ENCODE peak calls at places on chromosomes 11 and 22, in six cellular contexts. M, Z, W, O, C and K are unnamed samples.

GRCh38 chr22:39117585-39118191 is 20.6 kb downstream of the APOBEC3H start:
- DNase-seq in Z (no peak), M (peak; percentile 53), W (peak; percentile 68), C (peak; percentile 60), O (peak; percentile 85), K (peak; percentile 24)

GRCh38 chr22:35549338-35549737 is 8.7 kb downstream of the RASD2 start:
- DNase-seq in C (no peak), O (no peak), M (no peak), Z (no peak), W (no peak), K (no peak)

GRCh38 chr11:123525511-123525918 is 95.4 kb downstream of the GRAMD1B start:
- DNase-seq in O (peak; percentile 30), C (no peak), Z (peak; percentile 72), W (no peak), M (no peak), K (no peak)

GRCh38 chr11:103086461-103086860 is 5.5 kb downstream of the DCUN1D5 start:
- DNase-seq in M (no peak), Z (no peak), C (no peak), O (no peak), W (no peak), K (no peak)

GRCh38 chr11:41659990-41660389 is 200.5 kb upstream of the LRRC4C start:
- DNase-seq in M (no peak), O (peak; percentile 3), Z (no peak), C (no peak), W (no peak), K (peak; percentile 15)

GRCh38 chr11:65885808-65886536 is 2.3 kb downstream of the FIBP start:
- DNase-seq in Z (no peak), C (no peak), W (no peak), O (no peak), M (no peak), K (no peak)

GRCh38 chr22:26912985-26913384 is 255.6 kb downstream of the MIAT start:
- DNase-seq in Z (no peak), O (no peak), M (no peak), C (no peak), W (no peak), K (no peak)

GRCh38 chr22:45769569-45770210 is 98.1 kb downstream of the ATXN10 start:
- DNase-seq in M (no peak), C (no peak), Z (no peak), O (no peak), W (no peak), K (no peak)

GRCh38 chr11:114738954-114739353 is 60.6 kb downstream of the NXPE2 start:
- DNase-seq in C (peak; percentile 27), Z (peak; percentile 44), W (peak; percentile 54), O (peak; percentile 75), M (peak; percentile 22), K (peak; percentile 27)

GRCh38 chr11:43969543-43969942 is 27.1 kb downstream of the C11orf96 start:
- DNase-seq in M (no peak), W (no peak), Z (peak; percentile 69), O (no peak), C (no peak), K (no peak)

GRCh38 chr11:69874178-69874983 is 55.2 kb upstream of the FGF3 start:
- DNase-seq in Z (peak; percentile 15), M (no peak), W (no peak), C (no peak), O (no peak), K (no peak)

GRCh38 chr11:69874984-69875673 is 55.9 kb upstream of the FGF3 start:
- DNase-seq in M (no peak), Z (peak; percentile 13), O (no peak), W (no peak), C (no peak), K (no peak)

GRCh38 chr11:69870772-69871171 is 51.6 kb upstream of the FGF3 start:
- DNase-seq in Z (no peak), W (no peak), O (no peak), C (no peak), M (no peak), K (no peak)

GRCh38 chr11:69876013-69876412 is 56.8 kb upstream of the FGF3 start:
- DNase-seq in C (no peak), Z (no peak), M (no peak), O (no peak), W (no peak), K (no peak)

DNA sequence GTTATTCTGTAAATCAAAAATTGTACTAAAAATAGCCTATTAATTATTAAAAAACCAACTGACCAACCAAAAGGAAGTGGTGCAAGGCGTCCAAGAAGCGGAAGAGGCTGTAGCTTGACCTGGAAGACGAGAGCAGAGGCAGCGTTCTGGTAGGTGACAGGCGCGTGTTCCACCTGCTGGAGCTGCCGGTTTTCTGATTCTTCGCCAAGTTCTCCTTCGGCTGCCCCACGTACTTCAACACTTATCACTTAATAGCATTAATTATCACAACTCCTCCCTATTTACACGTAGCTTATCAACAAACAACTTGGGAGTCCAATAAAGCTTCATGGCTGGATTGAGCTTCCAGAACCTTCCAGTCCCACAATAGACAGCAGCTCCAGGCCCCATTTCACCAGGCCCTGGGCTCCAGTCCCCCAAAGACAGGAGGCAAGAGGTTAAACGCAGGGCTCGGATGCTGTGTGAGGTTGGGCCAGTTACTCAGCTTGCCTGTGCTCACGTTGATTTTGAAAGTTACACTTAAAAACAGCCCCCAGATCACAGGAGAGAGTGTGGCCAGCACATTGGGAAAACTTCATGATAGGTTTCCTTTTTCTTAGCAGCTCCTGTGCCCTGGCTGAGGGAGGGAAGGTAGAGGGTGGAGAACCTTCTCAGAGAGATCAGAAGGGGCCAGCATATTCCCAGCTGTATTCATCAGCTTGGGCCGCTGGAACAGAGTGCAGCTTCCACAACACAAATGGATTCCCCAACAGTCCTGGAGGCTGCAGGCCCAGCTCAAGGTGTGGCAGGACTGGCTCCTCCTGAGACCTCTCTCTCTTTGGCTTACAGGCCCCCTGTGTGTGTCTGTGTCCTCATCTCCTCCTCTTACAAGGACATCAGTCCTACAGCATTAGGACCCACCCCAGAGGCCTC is 54.2 kb upstream of the FGF3 start:
- DNase-seq in C (no peak), Z (no peak), W (no peak), M (no peak), O (no peak), K (no peak)
- TF ChIP-seq REST in C (no peak), Z (no peak), W (no peak), M (no peak), O (no peak), K (no peak)

DNA sequence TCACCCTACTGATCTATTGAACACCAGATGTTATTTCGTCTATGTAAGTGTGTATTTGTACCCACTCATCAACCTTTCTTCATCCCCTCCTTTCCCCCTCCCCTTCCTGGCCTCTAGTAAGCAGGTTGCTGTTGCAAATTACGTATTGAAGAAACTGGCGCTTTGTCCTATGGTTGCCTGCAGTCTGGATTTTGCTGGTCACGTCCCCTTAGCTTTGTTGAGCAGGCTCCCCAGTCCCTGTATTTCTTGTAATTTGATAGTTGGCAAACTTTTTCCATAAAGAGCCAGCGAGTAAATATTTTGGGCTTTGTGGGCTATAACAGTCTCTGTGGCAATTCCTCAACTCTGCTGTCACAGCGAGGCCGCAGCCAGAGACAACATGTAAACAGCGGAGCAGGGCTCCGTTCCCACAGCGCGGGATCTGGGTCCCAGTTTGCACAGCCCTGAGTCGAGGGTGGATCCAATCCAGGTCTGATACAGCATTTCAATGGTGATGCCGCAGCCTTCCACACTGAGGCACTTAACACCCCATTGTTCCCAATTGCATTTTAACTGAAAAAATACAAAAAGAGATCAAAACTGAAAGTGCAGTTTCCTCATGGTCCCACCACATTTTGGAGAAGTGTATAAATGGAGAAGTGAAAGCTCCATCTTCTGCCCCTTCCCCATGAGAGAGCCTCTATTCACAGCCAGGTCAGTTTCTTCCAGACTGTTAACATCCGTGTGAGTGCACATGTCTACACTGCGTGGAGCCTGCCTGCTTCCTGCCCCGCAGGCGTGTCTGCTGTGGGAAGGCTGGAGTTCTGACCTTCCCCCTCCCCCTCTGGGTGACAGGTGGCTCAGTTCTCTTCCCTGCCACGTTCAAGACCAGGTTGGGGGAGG is 89.0 kb downstream of the RPS6KA4 start:
- DNase-seq in W (no peak), C (no peak), O (peak; percentile 53), M (no peak), Z (peak; percentile 41), K (no peak)
- TF ChIP-seq POLR2AphosphoS5 in W (no peak), C (no peak), O (no peak), M (no peak), Z (no peak), K (no peak)

DNA sequence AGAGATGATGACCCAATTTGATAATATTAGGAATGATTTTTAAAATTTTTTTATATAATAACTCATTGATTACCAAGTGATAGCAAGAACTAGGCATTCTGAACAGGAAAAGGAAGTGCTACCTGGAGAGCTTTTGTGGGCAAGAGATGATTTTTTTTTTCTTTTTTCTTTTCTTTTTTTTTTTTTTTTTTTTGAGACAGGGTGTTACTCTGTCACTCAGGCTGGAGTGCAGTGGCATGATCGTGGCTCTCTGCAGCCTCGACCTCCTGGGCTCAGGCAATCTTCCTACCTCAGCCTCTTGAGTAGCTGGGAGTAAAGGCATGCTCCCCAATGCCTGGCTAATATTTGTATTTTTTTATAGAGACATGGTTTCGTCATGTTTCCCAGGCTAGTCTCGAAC is 40.4 kb downstream of the TNRC6B start:
- DNase-seq in W (no peak), M (no peak), O (no peak), C (no peak), Z (no peak), K (no peak)
- H3K4me1 ChIP-seq in W (no peaks in the 10 kb centered on the region), M (no peaks in the 10 kb centered on the region), O (peaks cover 78% of the 10 kb centered on the region), C (peaks cover 30% of the 10 kb centered on the region), Z (peaks cover 2% of the 10 kb centered on the region), K (no peaks in the 10 kb centered on the region)

DNA sequence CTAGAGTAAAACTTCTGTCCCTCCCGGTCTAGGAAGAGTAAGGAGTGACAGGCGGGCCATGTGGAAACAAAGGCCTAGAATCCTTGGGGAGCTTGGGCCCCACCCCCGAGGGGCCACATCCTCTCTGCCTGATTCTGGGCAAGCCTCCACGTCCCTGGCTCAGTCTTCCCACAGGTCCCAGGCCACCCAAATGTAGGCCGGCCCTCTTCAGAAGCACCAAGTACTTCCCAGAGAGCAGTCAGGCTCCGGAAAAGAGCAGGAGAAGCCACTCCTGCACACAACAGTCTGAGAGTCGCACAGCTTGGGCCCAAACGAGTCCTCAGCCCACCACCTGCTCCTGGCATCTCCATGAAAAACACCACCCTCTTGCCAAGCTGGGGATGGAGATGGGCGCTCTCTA is 15.5 kb downstream of the EHD1 start:
- DNase-seq in Z (no peak), W (no peak), M (no peak), O (no peak), C (no peak), K (no peak)
- TF ChIP-seq REST in Z (no peak), W (no peak), M (no peak), O (no peak), C (no peak), K (no peak)

DNA sequence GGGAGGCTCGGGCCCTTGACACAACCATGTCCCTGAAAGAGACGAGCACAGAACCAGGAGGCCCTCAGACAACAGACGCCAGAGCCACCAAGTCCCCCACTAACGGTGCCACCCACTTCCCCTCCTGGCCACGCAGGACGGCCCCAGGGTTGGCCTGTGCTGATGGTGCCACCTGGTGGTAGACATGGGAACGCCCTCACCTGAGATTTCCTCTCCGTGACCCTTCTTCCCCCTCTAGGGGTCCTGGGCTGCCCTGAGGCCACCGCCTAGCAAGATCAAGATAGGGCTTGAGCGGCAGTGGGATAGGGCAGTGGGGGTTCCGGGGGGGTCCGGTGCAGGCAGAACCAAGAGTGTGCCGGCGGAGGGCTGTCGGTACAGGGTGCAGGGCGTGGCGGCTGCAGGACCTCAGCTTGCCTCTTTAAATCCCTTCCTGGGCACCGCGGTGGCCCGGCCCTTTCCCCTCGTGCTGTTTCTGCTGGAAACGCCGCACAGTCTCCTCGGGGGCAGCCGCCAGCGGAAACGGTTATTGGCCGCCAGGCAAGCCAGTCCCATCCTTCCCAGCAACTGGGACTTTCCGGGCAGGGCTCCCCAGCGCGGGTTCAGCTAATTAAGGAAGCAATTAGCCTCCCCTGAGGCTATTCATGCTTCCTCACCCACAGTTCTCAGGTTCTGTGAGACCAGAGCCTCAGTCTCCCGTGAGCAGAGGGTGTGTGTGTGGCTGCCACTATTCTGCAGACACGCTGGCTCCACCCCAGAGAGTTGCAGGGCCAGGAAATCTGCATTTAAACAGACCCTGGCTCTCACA is 5.5 kb upstream of the NFAM1 start:
- DNase-seq in O (peak; percentile 87), W (peak; percentile 75), C (peak; percentile 41), M (peak; percentile 51), Z (peak; percentile 82), K (peak; percentile 39)
- TF ChIP-seq POLR2AphosphoS5 in O (no peak), W (no peak), C (no peak), M (no peak), Z (no peak), K (no peak)